ENCODE peak calls at places on chromosomes 11 and 22, in five cellular contexts. L is RCC 7860; N is HEK293T; V is activated CD8-positive, alpha-beta memory T cell treated with anti-CD3 and anti-CD28 coated beads for 4 hours; Y is T-cell. J is an unnamed sample.

GRCh38 chr11:587978-588380 is 11.7 kb downstream of the PHRF1 start:
- DNase-seq in Y (peak; percentile 43), L (peak; percentile 92), N (no peak), V (peak; percentile 52), J (no peak)

GRCh38 chr11:102115557-102115956 is 5.3 kb downstream of the YAP1 start:
- DNase-seq in Y (no peak), V (no peak), L (peak; percentile 83), N (no peak), J (no peak)

GRCh38 chr11:85884581-85885021 is 29.4 kb downstream of the CCDC83 start:
- DNase-seq in V (no peak), Y (no peak), L (no peak), N (no peak), J (no peak)

GRCh38 chr11:77072851-77073327 is 6.1 kb downstream of the CAPN5 start:
- DNase-seq in N (no peak), V (no peak), L (no peak), Y (no peak), J (no peak)

GRCh38 chr11:14417186-14417585 is 58.2 kb upstream of the RRAS2 start:
- DNase-seq in Y (no peak), V (no peak), N (no peak), L (no peak), J (no peak)

GRCh38 chr22:41532908-41533825 is 11.1 kb downstream of the POLR3H start:
- DNase-seq in L (peak; percentile 43), V (peak; percentile 19), Y (peak; percentile 54), N (peak; percentile 76), J (no peak)

GRCh38 chr22:42780070-42780540 is 59.4 kb upstream of the A4GALT start:
- DNase-seq in V (no peak), L (peak; percentile 80), N (peak; percentile 71), Y (peak; percentile 47), J (no peak)

GRCh38 chr11:96390403-96390830 is 604 bp downstream of the JRKL start:
- DNase-seq in L (no peak), N (peak; percentile 10), Y (no peak), V (no peak), J (no peak)

GRCh38 chr22:19679476-19680099 is 34.7 kb upstream of the SEPTIN5 start:
- DNase-seq in N (peak; percentile 77), Y (peak; percentile 6), V (no peak), L (no peak), J (no peak)

GRCh38 chr22:37001826-37002225 is 17.4 kb downstream of the TST start:
- DNase-seq in V (no peak), L (no peak), N (no peak), Y (no peak), J (no peak)

GRCh38 chr22:37782340-37783168 is 25.2 kb upstream of the GCAT start:
- DNase-seq in L (peak; percentile 14), N (no peak), Y (no peak), V (no peak), J (no peak)

GRCh38 chr11:64864473-64865285 is 13.7 kb downstream of the EHD1 start:
- DNase-seq in Y (no peak), V (no peak), N (no peak), L (no peak), J (no peak)

GRCh38 chr22:44304354-44304753 is 8.4 kb downstream of the SHISAL1 start:
- DNase-seq in Y (no peak), L (peak; percentile 45), N (no peak), V (no peak), J (no peak)